ENCODE peak calls at places on chromosomes 6 and 20, in four cellular contexts. One of them, this sample, is unnamed. For H3K4me1, the result is how much of the 10 kb centered on the place peaks cover.

GRCh38 chr20:35490736-35491181 is 35.4 kb downstream of the CEP250 start:
- DNase-seq in GM12878: peak
- DNase-seq in HepG2: no peak
- DNase-seq in H1: no peak
- DNase-seq in this sample: no peak

GRCh38 chr6:37319856-37320255 is 33.9 kb upstream of the RNF8 start:
- DNase-seq in HepG2: no peak
- DNase-seq in GM12878: no peak
- DNase-seq in H1: no peak
- DNase-seq in this sample: no peak

GRCh38 chr6:2353412-2354137 is 108.2 kb upstream of the GMDS start:
- DNase-seq in GM12878: peak
- DNase-seq in HepG2: peak
- DNase-seq in H1: peak
- DNase-seq in this sample: peak

GRCh38 chr20:47875302-47876025 is 90.2 kb upstream of the SULF2 start:
- DNase-seq in H1: no peak
- DNase-seq in GM12878: no peak
- DNase-seq in HepG2: no peak
- DNase-seq in this sample: no peak

GRCh38 chr6:95790787-95791186 is 213.5 kb downstream of the MANEA start:
- DNase-seq in H1: no peak
- DNase-seq in GM12878: no peak
- DNase-seq in HepG2: peak
- DNase-seq in this sample: no peak

GRCh38 chr20:945841-946240 is 29.7 kb upstream of the ANGPT4 start:
- DNase-seq in GM12878: no peak
- DNase-seq in H1: no peak
- DNase-seq in HepG2: no peak
- DNase-seq in this sample: no peak

GRCh38 chr20:34553366-34553867 is 5.1 kb upstream of the MAP1LC3A start:
- DNase-seq in GM12878: no peak
- DNase-seq in HepG2: no peak
- DNase-seq in H1: no peak
- DNase-seq in this sample: no peak

GRCh38 chr6:124577734-124578281 is 384.4 kb upstream of the RNF217 start:
- DNase-seq in HepG2: no peak
- DNase-seq in GM12878: no peak
- DNase-seq in H1: no peak
- DNase-seq in this sample: no peak

GRCh38 chr6:93550551-93551276 is 131.4 kb upstream of the EPHA7 start:
- DNase-seq in H1: no peak
- DNase-seq in GM12878: no peak
- DNase-seq in HepG2: no peak
- DNase-seq in this sample: no peak

GRCh38 chr6:33592280-33592594 is 12.2 kb upstream of the BAK1 start:
- DNase-seq in GM12878: no peak
- DNase-seq in H1: no peak
- DNase-seq in HepG2: no peak
- DNase-seq in this sample: no peak

GRCh38 chr20:63733117-63733516 is 3.3 kb upstream of the LIME1 start:
- DNase-seq in GM12878: no peak
- DNase-seq in HepG2: no peak
- DNase-seq in H1: no peak
- DNase-seq in this sample: no peak

GRCh38 chr6:75882734-75883133 is 133.7 kb downstream of the MYO6 start:
- DNase-seq in H1: no peak
- DNase-seq in HepG2: no peak
- DNase-seq in GM12878: no peak
- DNase-seq in this sample: no peak

GRCh38 chr20:45592574-45593189 is 13.6 kb upstream of the WFDC8 start:
- DNase-seq in GM12878: no peak
- DNase-seq in H1: no peak
- DNase-seq in HepG2: peak
- DNase-seq in this sample: peak

GRCh38 chr6:36625161-36625919 is 31.2 kb downstream of the SRSF3 start:
- DNase-seq in GM12878: no peak
- DNase-seq in HepG2: no peak
- DNase-seq in H1: no peak
- DNase-seq in this sample: no peak

GRCh38 chr6:32851025-32851424 is 2.5 kb downstream of the TAP1 start:
- DNase-seq in GM12878: no peak
- DNase-seq in HepG2: no peak
- DNase-seq in H1: no peak
- DNase-seq in this sample: no peak

GRCh38 chr20:57327820-57328219 is 1.8 kb upstream of the SPO11 start:
- DNase-seq in H1: no peak
- DNase-seq in HepG2: no peak
- DNase-seq in GM12878: no peak
- DNase-seq in this sample: no peak

GRCh38 chr6:16518265-16518664 is 243.0 kb downstream of the ATXN1 start:
- DNase-seq in HepG2: no peak
- DNase-seq in H1: no peak
- DNase-seq in GM12878: no peak
- DNase-seq in this sample: no peak

GRCh38 chr6:44367686-44368085 is 19.8 kb upstream of the CDC5L start:
- DNase-seq in H1: no peak
- DNase-seq in HepG2: no peak
- DNase-seq in GM12878: no peak
- DNase-seq in this sample: no peak

GRCh38 chr6:6556738-6557503 is 31.6 kb upstream of the LY86 start:
- DNase-seq in HepG2: peak
- DNase-seq in H1: peak
- DNase-seq in GM12878: no peak
- DNase-seq in this sample: peak

GRCh38 chr6:1385129-1386042 is 4.0 kb upstream of the FOXF2 start:
- DNase-seq in H1: no peak
- DNase-seq in GM12878: no peak
- DNase-seq in HepG2: no peak
- DNase-seq in this sample: no peak

GRCh38 chr6:105452924-105453756 is 50.3 kb upstream of the PREP start:
- DNase-seq in H1: no peak
- DNase-seq in HepG2: no peak
- DNase-seq in GM12878: peak
- DNase-seq in this sample: no peak

GRCh38 chr6:156685823-156686428 is 91.3 kb upstream of the ARID1B start:
- DNase-seq in GM12878: no peak
- DNase-seq in HepG2: no peak
- DNase-seq in H1: no peak
- DNase-seq in this sample: peak

GRCh38 chr6:37306026-37306425 is 47.8 kb upstream of the RNF8 start:
- DNase-seq in HepG2: no peak
- DNase-seq in GM12878: no peak
- DNase-seq in H1: no peak
- DNase-seq in this sample: no peak

DNA sequence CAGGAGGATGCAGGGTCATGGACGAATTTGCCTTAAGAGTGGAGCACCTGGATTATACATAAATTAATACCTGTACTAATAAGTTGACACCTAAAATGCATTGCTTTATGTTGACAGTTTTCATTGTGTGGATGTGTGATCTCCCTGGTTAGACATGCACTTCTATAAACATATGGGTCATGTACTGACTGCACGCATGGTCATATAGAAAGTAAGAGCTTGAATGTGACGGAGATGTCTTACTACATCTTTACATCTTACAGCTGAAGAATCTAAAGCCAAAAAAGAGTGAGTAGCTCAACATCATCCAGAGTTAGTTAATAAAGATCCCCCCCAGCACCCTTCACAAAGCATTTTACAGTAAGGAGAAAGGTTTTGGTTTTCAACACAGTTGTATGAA is 408.4 kb upstream of the JARID2 start:
- DNase-seq in HepG2: no peak
- DNase-seq in H1: no peak
- DNase-seq in GM12878: no peak
- DNase-seq in this sample: no peak
- TF ChIP-seq SUZ12 in HepG2: no peak
- TF ChIP-seq SUZ12 in H1: no peak
- TF ChIP-seq SUZ12 in GM12878: no peak
- TF ChIP-seq SUZ12 in this sample: no peak

DNA sequence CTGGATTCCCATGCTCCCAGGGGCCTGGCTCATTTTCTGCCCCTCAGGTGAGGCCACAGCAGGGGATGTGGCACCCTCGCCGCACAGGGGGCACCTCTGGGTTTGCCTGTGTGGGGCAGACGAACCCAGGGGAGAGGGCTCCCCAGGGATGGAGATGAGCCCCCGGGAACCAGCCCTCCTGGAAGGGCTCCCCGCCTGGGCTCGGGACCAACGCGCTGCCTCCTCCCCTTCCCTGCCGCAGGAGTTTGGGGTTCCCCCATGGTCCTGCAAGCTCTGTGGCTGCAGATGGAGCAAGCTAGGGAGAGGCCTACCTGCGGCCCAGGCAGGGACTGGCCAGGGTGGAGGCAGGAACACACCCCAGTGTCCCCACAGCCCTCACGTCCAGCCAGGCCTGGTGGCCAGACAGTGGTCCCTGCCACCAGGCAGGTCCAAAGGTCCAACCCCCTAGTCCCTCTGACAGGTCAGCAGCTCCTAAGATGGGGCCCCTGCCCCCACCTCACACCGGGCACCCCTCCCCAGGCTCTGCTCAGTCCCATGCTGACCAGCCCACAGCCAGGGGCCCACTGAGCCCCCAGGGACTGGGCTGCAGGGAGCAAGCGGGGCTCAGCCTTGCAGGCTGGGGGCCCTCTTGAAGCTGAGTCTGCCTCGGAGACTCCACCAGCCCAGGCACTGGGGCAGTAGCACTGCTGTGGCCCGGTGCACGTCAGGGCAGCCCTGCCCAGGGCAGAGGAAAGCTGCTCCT is 13.7 kb downstream of the LAMA5 start:
- DNase-seq in GM12878: no peak
- DNase-seq in H1: no peak
- DNase-seq in HepG2: peak
- DNase-seq in this sample: no peak
- H3K4me1 ChIP-seq in GM12878: under half
- H3K4me1 ChIP-seq in H1: under half
- H3K4me1 ChIP-seq in HepG2: half or more
- H3K4me1 ChIP-seq in this sample: under half

DNA sequence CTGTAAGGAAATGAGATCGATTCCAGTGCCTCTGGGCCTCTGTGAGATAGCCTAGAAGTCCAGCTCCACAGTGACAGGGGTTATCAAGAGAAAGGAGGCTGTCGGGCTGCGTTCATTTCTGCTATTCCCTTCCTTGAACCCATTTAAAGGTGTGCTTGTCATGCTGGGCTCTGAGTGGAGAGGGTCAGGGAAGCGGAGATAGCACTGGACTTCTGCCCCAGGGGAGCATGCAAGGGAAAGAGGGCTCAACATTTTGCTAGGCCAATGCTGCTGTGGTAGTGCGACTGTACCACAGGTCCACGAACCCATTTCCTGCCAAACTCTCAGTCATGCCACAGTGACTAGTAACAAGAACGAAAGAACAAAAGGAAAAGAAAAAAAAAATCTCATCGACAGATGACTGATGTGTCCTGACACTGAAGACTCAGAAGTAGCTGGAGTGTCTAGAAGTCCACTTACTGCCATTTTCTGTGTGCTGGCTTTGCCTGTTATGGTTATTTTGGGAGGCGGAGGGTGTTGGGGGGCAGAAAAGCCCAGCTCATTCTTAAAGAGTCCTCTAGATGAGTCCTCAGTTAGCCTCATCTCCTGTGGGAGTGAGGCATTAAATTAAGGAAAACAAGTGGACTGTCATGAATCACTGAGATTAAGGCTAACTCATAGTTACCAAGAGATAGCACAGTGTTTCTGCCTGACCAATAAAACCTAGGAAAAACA is 8.1 kb downstream of the NEDD9 start:
- DNase-seq in H1: no peak
- DNase-seq in GM12878: peak
- DNase-seq in HepG2: no peak
- DNase-seq in this sample: no peak
- H3K9ac ChIP-seq in H1: no peak
- H3K9ac ChIP-seq in GM12878: no peak
- H3K9ac ChIP-seq in HepG2: peak
- H3K9ac ChIP-seq in this sample: no peak

GRCh38 chr6:108142240-108142639 is 23.6 kb upstream of the NR2E1 start:
- DNase-seq in H1: no peak
- DNase-seq in GM12878: no peak
- DNase-seq in HepG2: no peak
- DNase-seq in this sample: no peak
- TF ChIP-seq SUZ12 in H1: no peak
- TF ChIP-seq SUZ12 in GM12878: no peak
- TF ChIP-seq SUZ12 in HepG2: no peak
- TF ChIP-seq SUZ12 in this sample: no peak

GRCh38 chr6:159056941-159057340 is 12.2 kb upstream of the TAGAP start:
- DNase-seq in H1: no peak
- DNase-seq in HepG2: no peak
- DNase-seq in GM12878: no peak
- DNase-seq in this sample: no peak
- H3K4me1 ChIP-seq in H1: under half
- H3K4me1 ChIP-seq in HepG2: under half
- H3K4me1 ChIP-seq in GM12878: under half
- H3K4me1 ChIP-seq in this sample: under half

GRCh38 chr6:131134950-131135243 is 370 bp upstream of the AKAP7 start:
- DNase-seq in H1: no peak
- DNase-seq in GM12878: no peak
- DNase-seq in HepG2: no peak
- DNase-seq in this sample: no peak
- H3K9ac ChIP-seq in H1: peak
- H3K9ac ChIP-seq in GM12878: no peak
- H3K9ac ChIP-seq in HepG2: peak
- H3K9ac ChIP-seq in this sample: peak

DNA sequence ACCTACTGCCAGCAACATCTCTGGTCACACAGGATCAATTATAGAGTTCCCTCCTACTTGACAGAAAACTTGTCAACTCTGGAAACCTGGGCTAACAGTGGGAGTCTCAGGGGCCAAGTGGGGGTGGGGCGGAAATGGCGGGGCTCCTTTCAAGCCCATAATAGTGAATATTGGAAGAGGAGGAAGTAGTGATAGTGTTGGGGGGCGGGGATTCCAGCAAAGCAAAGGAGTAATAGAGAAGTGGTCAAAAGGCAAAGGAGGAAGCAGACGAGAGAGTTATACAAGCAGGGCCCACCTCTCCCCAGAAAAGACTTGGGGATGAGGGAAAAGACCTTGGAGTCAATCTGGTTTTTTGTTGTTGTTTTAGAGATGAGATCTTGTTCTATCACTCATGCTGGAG is 2.1 kb downstream of the DEF6 start:
- DNase-seq in GM12878: no peak
- DNase-seq in H1: no peak
- DNase-seq in HepG2: no peak
- DNase-seq in this sample: no peak
- TF ChIP-seq SUZ12 in GM12878: no peak
- TF ChIP-seq SUZ12 in H1: no peak
- TF ChIP-seq SUZ12 in HepG2: no peak
- TF ChIP-seq SUZ12 in this sample: no peak

GRCh38 chr6:54102239-54102638 is 9.0 kb upstream of the MLIP start:
- DNase-seq in HepG2: no peak
- DNase-seq in H1: no peak
- DNase-seq in GM12878: no peak
- DNase-seq in this sample: no peak
- H3K4me1 ChIP-seq in HepG2: under half
- H3K4me1 ChIP-seq in H1: under half
- H3K4me1 ChIP-seq in GM12878: under half
- H3K4me1 ChIP-seq in this sample: under half

This sample was measured in NT2/D1.